ENCODE peak calls at places on chromosomes 5 and 9, in nine cellular contexts. One of them, this sample, is unnamed. For H3K4me1 and H3K36me3, the result is how much of the 10 kb centered on the place peaks cover.

GRCh38 chr5:87081511-87082372 is 185.9 kb upstream of the RASA1 start:
- DNase-seq in BE2C: no peak
- DNase-seq in tibial artery: peak
- DNase-seq in HCT116: no peak
- DNase-seq in sigmoid colon: no peak
- DNase-seq in heart right ventricle: no peak
- DNase-seq in lower lobe of right lung: no peak
- DNase-seq in psoas muscle: no peak
- DNase-seq in left ventricle myocardium inferior: no peak
- DNase-seq in this sample: no peak

GRCh38 chr9:106864533-106865143 is 1.7 kb downstream of the ZNF462 start:
- DNase-seq in BE2C: peak
- DNase-seq in tibial artery: no peak
- DNase-seq in HCT116: no peak
- DNase-seq in sigmoid colon: peak
- DNase-seq in heart right ventricle: no peak
- DNase-seq in lower lobe of right lung: no peak
- DNase-seq in psoas muscle: no peak
- DNase-seq in left ventricle myocardium inferior: no peak
- DNase-seq in this sample: no peak

GRCh38 chr9:106929471-106930198 is 66.7 kb downstream of the ZNF462 start:
- DNase-seq in BE2C: no peak
- DNase-seq in tibial artery: no peak
- DNase-seq in HCT116: no peak
- DNase-seq in sigmoid colon: no peak
- DNase-seq in heart right ventricle: peak
- DNase-seq in lower lobe of right lung: no peak
- DNase-seq in psoas muscle: no peak
- DNase-seq in left ventricle myocardium inferior: no peak
- DNase-seq in this sample: peak

GRCh38 chr5:155838394-155838793 is 488.6 kb upstream of the SGCD start:
- DNase-seq in BE2C: no peak
- DNase-seq in tibial artery: no peak
- DNase-seq in HCT116: no peak
- DNase-seq in sigmoid colon: no peak
- DNase-seq in heart right ventricle: no peak
- DNase-seq in lower lobe of right lung: no peak
- DNase-seq in psoas muscle: no peak
- DNase-seq in left ventricle myocardium inferior: no peak
- DNase-seq in this sample: no peak

GRCh38 chr9:110714314-110714713 is 45.7 kb downstream of the MUSK start:
- DNase-seq in BE2C: no peak
- DNase-seq in tibial artery: no peak
- DNase-seq in HCT116: no peak
- DNase-seq in sigmoid colon: no peak
- DNase-seq in heart right ventricle: no peak
- DNase-seq in lower lobe of right lung: no peak
- DNase-seq in psoas muscle: no peak
- DNase-seq in left ventricle myocardium inferior: no peak
- DNase-seq in this sample: no peak

GRCh38 chr9:90801507-90802289 is at the start of gene SYK:
- DNase-seq in BE2C: no peak
- DNase-seq in tibial artery: peak
- DNase-seq in HCT116: no peak
- DNase-seq in sigmoid colon: peak
- DNase-seq in heart right ventricle: peak
- DNase-seq in lower lobe of right lung: peak
- DNase-seq in psoas muscle: peak
- DNase-seq in left ventricle myocardium inferior: peak
- DNase-seq in this sample: no peak

GRCh38 chr5:180874804-180875582 is 13.9 kb upstream of the ZFP62 start:
- DNase-seq in BE2C: no peak
- DNase-seq in tibial artery: no peak
- DNase-seq in HCT116: no peak
- DNase-seq in sigmoid colon: no peak
- DNase-seq in heart right ventricle: no peak
- DNase-seq in lower lobe of right lung: no peak
- DNase-seq in psoas muscle: no peak
- DNase-seq in left ventricle myocardium inferior: no peak
- DNase-seq in this sample: no peak

GRCh38 chr5:3230941-3231340 is 364.7 kb upstream of the IRX1 start:
- DNase-seq in BE2C: no peak
- DNase-seq in tibial artery: no peak
- DNase-seq in HCT116: no peak
- DNase-seq in sigmoid colon: no peak
- DNase-seq in heart right ventricle: no peak
- DNase-seq in lower lobe of right lung: no peak
- DNase-seq in psoas muscle: no peak
- DNase-seq in left ventricle myocardium inferior: no peak
- DNase-seq in this sample: peak

GRCh38 chr9:128164332-128164885 is 4.3 kb downstream of the BBLN start:
- DNase-seq in BE2C: no peak
- DNase-seq in tibial artery: no peak
- DNase-seq in HCT116: no peak
- DNase-seq in sigmoid colon: peak
- DNase-seq in heart right ventricle: no peak
- DNase-seq in lower lobe of right lung: no peak
- DNase-seq in psoas muscle: no peak
- DNase-seq in left ventricle myocardium inferior: no peak
- DNase-seq in this sample: no peak

GRCh38 chr9:92527832-92528536 is 7.8 kb downstream of the ECM2 start:
- DNase-seq in BE2C: no peak
- DNase-seq in tibial artery: no peak
- DNase-seq in HCT116: no peak
- DNase-seq in sigmoid colon: no peak
- DNase-seq in heart right ventricle: peak
- DNase-seq in lower lobe of right lung: no peak
- DNase-seq in psoas muscle: no peak
- DNase-seq in left ventricle myocardium inferior: no peak
- DNase-seq in this sample: no peak

GRCh38 chr5:91841423-91841822 is 458.3 kb upstream of the ARRDC3 start:
- DNase-seq in BE2C: no peak
- DNase-seq in tibial artery: no peak
- DNase-seq in HCT116: no peak
- DNase-seq in sigmoid colon: no peak
- DNase-seq in heart right ventricle: no peak
- DNase-seq in lower lobe of right lung: no peak
- DNase-seq in psoas muscle: no peak
- DNase-seq in left ventricle myocardium inferior: no peak
- DNase-seq in this sample: no peak

GRCh38 chr9:98329281-98329680 is 73.8 kb upstream of the TBC1D2 start:
- DNase-seq in BE2C: no peak
- DNase-seq in tibial artery: no peak
- DNase-seq in HCT116: no peak
- DNase-seq in sigmoid colon: no peak
- DNase-seq in heart right ventricle: no peak
- DNase-seq in lower lobe of right lung: no peak
- DNase-seq in psoas muscle: no peak
- DNase-seq in left ventricle myocardium inferior: no peak
- DNase-seq in this sample: no peak

DNA sequence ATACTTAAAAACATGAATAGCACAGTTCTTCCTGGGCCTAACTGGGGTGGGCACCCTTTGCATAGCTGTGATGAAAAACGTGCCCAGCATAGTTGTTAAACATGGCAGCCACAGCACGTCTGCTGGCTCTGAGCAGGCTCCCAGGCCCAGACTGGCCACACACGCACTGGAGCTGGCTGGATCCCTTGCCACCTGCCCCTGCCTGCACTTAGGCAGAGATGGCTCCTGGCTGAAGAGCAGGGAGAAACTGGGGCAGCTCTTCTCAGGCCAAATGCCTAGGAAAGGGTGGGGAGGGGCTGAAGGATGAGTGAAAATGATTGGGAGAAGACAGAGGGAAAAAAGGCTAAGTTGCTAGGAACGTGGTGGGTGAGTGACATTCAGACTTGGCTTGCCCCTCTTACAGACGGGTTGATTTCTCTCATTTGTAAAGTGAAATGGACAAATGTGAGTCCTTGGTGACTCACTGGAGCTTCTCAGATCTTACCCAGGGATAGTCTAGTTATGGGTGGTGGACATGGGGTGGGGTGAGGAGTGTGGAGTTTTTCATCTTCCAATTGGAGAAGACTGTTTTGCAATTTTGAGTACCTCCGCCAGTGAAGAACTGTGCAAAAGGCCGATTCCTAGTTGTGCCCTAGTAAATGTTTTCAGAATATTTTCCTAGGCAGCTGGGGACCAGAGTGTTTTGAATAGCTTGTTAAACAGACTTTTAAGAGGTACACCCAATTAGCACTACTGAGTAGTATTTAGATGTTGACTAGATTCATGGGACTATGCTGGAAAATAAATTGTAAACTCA is 42.4 kb downstream of the TRIO start:
- DNase-seq in BE2C: peak
- DNase-seq in tibial artery: no peak
- DNase-seq in HCT116: no peak
- DNase-seq in sigmoid colon: no peak
- DNase-seq in heart right ventricle: no peak
- DNase-seq in lower lobe of right lung: no peak
- DNase-seq in psoas muscle: peak
- DNase-seq in left ventricle myocardium inferior: no peak
- DNase-seq in this sample: no peak
- H3K4me1 ChIP-seq in BE2C: under half
- H3K4me1 ChIP-seq in tibial artery: half or more
- H3K4me1 ChIP-seq in HCT116: half or more
- H3K4me1 ChIP-seq in sigmoid colon: half or more
- H3K4me1 ChIP-seq in heart right ventricle: half or more
- H3K4me1 ChIP-seq in lower lobe of right lung: half or more
- H3K4me1 ChIP-seq in psoas muscle: half or more
- H3K4me1 ChIP-seq in left ventricle myocardium inferior: half or more
- H3K4me1 ChIP-seq in this sample: under half

GRCh38 chr9:7592321-7593319 is 207.0 kb downstream of the DMAC1 start:
- DNase-seq in BE2C: no peak
- DNase-seq in tibial artery: no peak
- DNase-seq in HCT116: no peak
- DNase-seq in sigmoid colon: no peak
- DNase-seq in heart right ventricle: no peak
- DNase-seq in lower lobe of right lung: no peak
- DNase-seq in psoas muscle: no peak
- DNase-seq in left ventricle myocardium inferior: no peak
- DNase-seq in this sample: no peak
- TF ChIP-seq CTCF in BE2C: peak
- TF ChIP-seq CTCF in tibial artery: no peak
- TF ChIP-seq CTCF in HCT116: no peak
- TF ChIP-seq CTCF in sigmoid colon: no peak
- TF ChIP-seq CTCF in heart right ventricle: no peak
- TF ChIP-seq CTCF in lower lobe of right lung: no peak
- TF ChIP-seq CTCF in psoas muscle: no peak
- TF ChIP-seq CTCF in left ventricle myocardium inferior: no peak
- TF ChIP-seq CTCF in this sample: no peak

GRCh38 chr5:172854451-172854871 is 20.4 kb downstream of the ERGIC1 start:
- DNase-seq in BE2C: no peak
- DNase-seq in tibial artery: peak
- DNase-seq in HCT116: no peak
- DNase-seq in sigmoid colon: peak
- DNase-seq in heart right ventricle: no peak
- DNase-seq in lower lobe of right lung: peak
- DNase-seq in psoas muscle: peak
- DNase-seq in left ventricle myocardium inferior: peak
- DNase-seq in this sample: peak

GRCh38 chr5:172854958-172855357 is 20.9 kb downstream of the ERGIC1 start:
- DNase-seq in BE2C: no peak
- DNase-seq in tibial artery: no peak
- DNase-seq in HCT116: no peak
- DNase-seq in sigmoid colon: no peak
- DNase-seq in heart right ventricle: no peak
- DNase-seq in lower lobe of right lung: no peak
- DNase-seq in psoas muscle: no peak
- DNase-seq in left ventricle myocardium inferior: no peak
- DNase-seq in this sample: no peak

GRCh38 chr5:172857982-172858381 is 23.9 kb downstream of the ERGIC1 start:
- DNase-seq in BE2C: no peak
- DNase-seq in tibial artery: no peak
- DNase-seq in HCT116: no peak
- DNase-seq in sigmoid colon: no peak
- DNase-seq in heart right ventricle: no peak
- DNase-seq in lower lobe of right lung: no peak
- DNase-seq in psoas muscle: no peak
- DNase-seq in left ventricle myocardium inferior: no peak
- DNase-seq in this sample: no peak

GRCh38 chr5:172856336-172856735 is 22.3 kb downstream of the ERGIC1 start:
- DNase-seq in BE2C: no peak
- DNase-seq in tibial artery: no peak
- DNase-seq in HCT116: no peak
- DNase-seq in sigmoid colon: no peak
- DNase-seq in heart right ventricle: no peak
- DNase-seq in lower lobe of right lung: no peak
- DNase-seq in psoas muscle: no peak
- DNase-seq in left ventricle myocardium inferior: no peak
- DNase-seq in this sample: no peak

GRCh38 chr5:172855597-172856292 is 21.7 kb downstream of the ERGIC1 start:
- DNase-seq in BE2C: peak
- DNase-seq in tibial artery: peak
- DNase-seq in HCT116: no peak
- DNase-seq in sigmoid colon: peak
- DNase-seq in heart right ventricle: peak
- DNase-seq in lower lobe of right lung: peak
- DNase-seq in psoas muscle: peak
- DNase-seq in left ventricle myocardium inferior: peak
- DNase-seq in this sample: peak
- H3K36me3 ChIP-seq in BE2C: under half
- H3K36me3 ChIP-seq in tibial artery: under half
- H3K36me3 ChIP-seq in HCT116: under half
- H3K36me3 ChIP-seq in sigmoid colon: under half
- H3K36me3 ChIP-seq in heart right ventricle: under half
- H3K36me3 ChIP-seq in lower lobe of right lung: under half
- H3K36me3 ChIP-seq in psoas muscle: under half
- H3K36me3 ChIP-seq in left ventricle myocardium inferior: under half
- H3K36me3 ChIP-seq in this sample: under half

GRCh38 chr5:151899400-151899799 is 25.3 kb downstream of the GLRA1 start:
- DNase-seq in BE2C: no peak
- DNase-seq in tibial artery: no peak
- DNase-seq in HCT116: no peak
- DNase-seq in sigmoid colon: no peak
- DNase-seq in heart right ventricle: no peak
- DNase-seq in lower lobe of right lung: no peak
- DNase-seq in psoas muscle: no peak
- DNase-seq in left ventricle myocardium inferior: no peak
- DNase-seq in this sample: no peak
- H3K4me1 ChIP-seq in BE2C: under half
- H3K4me1 ChIP-seq in tibial artery: under half
- H3K4me1 ChIP-seq in HCT116: under half
- H3K4me1 ChIP-seq in sigmoid colon: under half
- H3K4me1 ChIP-seq in heart right ventricle: under half
- H3K4me1 ChIP-seq in lower lobe of right lung: under half
- H3K4me1 ChIP-seq in psoas muscle: under half
- H3K4me1 ChIP-seq in left ventricle myocardium inferior: under half
- H3K4me1 ChIP-seq in this sample: under half

GRCh38 chr9:5976668-5977397 is 38.6 kb downstream of the RANBP6 start:
- DNase-seq in BE2C: no peak
- DNase-seq in tibial artery: no peak
- DNase-seq in HCT116: no peak
- DNase-seq in sigmoid colon: no peak
- DNase-seq in heart right ventricle: no peak
- DNase-seq in lower lobe of right lung: no peak
- DNase-seq in psoas muscle: no peak
- DNase-seq in left ventricle myocardium inferior: no peak
- DNase-seq in this sample: no peak
- TF ChIP-seq CTCF in BE2C: no peak
- TF ChIP-seq CTCF in tibial artery: no peak
- TF ChIP-seq CTCF in HCT116: no peak
- TF ChIP-seq CTCF in sigmoid colon: no peak
- TF ChIP-seq CTCF in heart right ventricle: peak
- TF ChIP-seq CTCF in lower lobe of right lung: no peak
- TF ChIP-seq CTCF in psoas muscle: no peak
- TF ChIP-seq CTCF in left ventricle myocardium inferior: no peak
- TF ChIP-seq CTCF in this sample: peak

GRCh38 chr5:111734013-111734412 is 23.0 kb downstream of the NREP start:
- DNase-seq in BE2C: no peak
- DNase-seq in tibial artery: no peak
- DNase-seq in HCT116: no peak
- DNase-seq in sigmoid colon: no peak
- DNase-seq in heart right ventricle: no peak
- DNase-seq in lower lobe of right lung: no peak
- DNase-seq in psoas muscle: no peak
- DNase-seq in left ventricle myocardium inferior: no peak
- DNase-seq in this sample: no peak
- H3K36me3 ChIP-seq in BE2C: under half
- H3K36me3 ChIP-seq in tibial artery: under half
- H3K36me3 ChIP-seq in HCT116: under half
- H3K36me3 ChIP-seq in sigmoid colon: under half
- H3K36me3 ChIP-seq in heart right ventricle: under half
- H3K36me3 ChIP-seq in lower lobe of right lung: under half
- H3K36me3 ChIP-seq in psoas muscle: under half
- H3K36me3 ChIP-seq in left ventricle myocardium inferior: under half
- H3K36me3 ChIP-seq in this sample: under half

This sample was measured in right atrium auricular region.